ENCODE peak calls at places on chromosomes 4 and X, in four cellular contexts. Z is IMR-90, U is H1, A is H9. N is an unnamed sample.

GRCh38 chr4:132809298-132810032 is 339.6 kb upstream of the PCDH10 start:
- DNase-seq in A (peak; percentile 71), Z (no peak), U (peak; percentile 21), N (peak; percentile 77)

GRCh38 chr4:1207603-1208265 is 35.4 kb upstream of the SPON2 start:
- DNase-seq in U (no peak), Z (peak; percentile 87), A (no peak), N (no peak)

GRCh38 chr4:104971458-104971857 is 175.2 kb upstream of the TET2 start:
- DNase-seq in U (no peak), Z (no peak), A (no peak), N (no peak)

GRCh38 chrX:48835524-48836329 is at the start of gene PCSK1N:
- DNase-seq in U (no peak), Z (no peak), A (peak; percentile 60), N (peak; percentile 56)

GRCh38 chr4:74292111-74292870 is 16.0 kb upstream of the EPGN start:
- DNase-seq in U (no peak), A (no peak), Z (peak; percentile 5), N (peak; percentile 22)

GRCh38 chrX:29231800-29232199 is 644.6 kb downstream of the IL1RAPL1 start:
- DNase-seq in A (no peak), Z (peak; percentile 6), U (no peak), N (peak; percentile 0)

GRCh38 chrX:84078991-84079390 is 109.0 kb downstream of the RPS6KA6 start:
- DNase-seq in U (no peak), A (no peak), Z (no peak), N (no peak)

GRCh38 chr4:163527172-163527571 is 32.7 kb downstream of the TMA16 start:
- DNase-seq in U (no peak), Z (no peak), A (no peak), N (no peak)

GRCh38 chrX:118730500-118731247 is 3.3 kb downstream of the IL13RA1 start:
- DNase-seq in A (no peak), Z (peak; percentile 85), U (no peak), N (peak; percentile 8)

GRCh38 chr4:53055274-53055673 is 193.2 kb downstream of the RASL11B start:
- DNase-seq in A (no peak), U (no peak), Z (peak; percentile 84), N (no peak)
- H2BK5ac ChIP-seq in A (no peak overlapping the region), U (no peak overlapping the region), Z (no peak overlapping the region), N (no peak overlapping the region)

GRCh38 chr4:120964596-120964995 is 42.1 kb upstream of the PRDM5 start:
- DNase-seq in A (no peak), Z (no peak), U (no peak), N (peak; percentile 11)
- H2BK120ac ChIP-seq in A (no peak overlapping the region), Z (no peak overlapping the region), U (no peak overlapping the region), N (no peak overlapping the region)

GRCh38 chr4:106256190-106256589 is 59.8 kb downstream of the TBCK start:
- DNase-seq in Z (no peak), U (no peak), A (no peak), N (no peak)
- H3K56ac ChIP-seq in Z (no peak overlapping the region), U (no peak overlapping the region), A (no peak overlapping the region), N (no peak overlapping the region)

GRCh38 chr4:148162554-148162953 is 279.7 kb downstream of the NR3C2 start:
- DNase-seq in A (no peak), Z (no peak), U (no peak), N (no peak)
- H2BK5ac ChIP-seq in A (no peak overlapping the region), Z (no peak overlapping the region), U (no peak overlapping the region), N (no peak overlapping the region)

DNA sequence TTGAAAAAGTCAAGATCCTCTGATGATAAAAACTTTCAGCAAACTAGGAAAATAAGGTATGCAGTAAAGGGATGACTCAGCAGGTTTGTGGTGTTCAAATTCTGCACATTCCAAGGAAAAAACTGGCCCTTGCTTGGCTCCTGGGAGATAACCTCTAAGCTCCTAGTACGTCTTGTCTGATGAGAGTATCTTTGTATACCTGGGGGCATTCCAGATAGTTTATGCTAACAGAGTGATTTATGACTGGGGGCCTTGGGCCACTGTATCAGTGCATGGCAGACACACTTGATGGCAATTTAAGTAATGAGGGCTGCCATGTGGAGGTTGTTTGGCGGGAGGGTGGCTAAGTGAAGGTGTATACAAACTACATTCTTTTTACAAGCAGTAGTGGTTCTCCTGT is 56.9 kb downstream of the NSG1 start:
- DNase-seq in Z (peak; percentile 65), U (no peak), A (no peak), N (peak; percentile 80)
- H2BK120ac ChIP-seq in Z (peak overlapping the region; percentile 65), U (no peak overlapping the region), A (no peak overlapping the region), N (no peak overlapping the region)

DNA sequence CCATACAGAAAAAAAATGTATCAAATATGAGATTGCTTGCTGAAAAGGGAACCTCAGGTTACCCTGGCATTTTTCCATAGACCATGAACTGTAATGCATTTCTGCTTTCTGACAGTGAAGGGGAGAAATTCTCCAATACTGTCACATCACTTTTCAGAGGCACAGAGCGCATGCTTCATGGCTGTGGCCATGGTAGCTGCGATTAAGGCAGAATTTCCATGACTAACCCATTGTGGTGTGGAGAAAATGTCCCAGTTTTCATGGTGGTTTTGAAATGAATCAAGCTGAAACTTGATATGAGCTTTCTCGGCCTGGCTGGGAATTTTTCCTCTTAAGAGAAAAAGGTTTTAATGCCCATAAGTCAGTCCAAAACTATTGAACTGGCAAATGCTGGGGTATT is 39.5 kb upstream of the MAP3K15 start:
- DNase-seq in A (no peak), Z (peak; percentile 83), U (no peak), N (no peak)
- H3K56ac ChIP-seq in A (no peak overlapping the region), Z (no peak overlapping the region), U (no peak overlapping the region), N (no peak overlapping the region)

GRCh38 chr4:38157592-38157991 is 197.4 kb downstream of the PTTG2 start:
- DNase-seq in A (no peak), U (no peak), Z (no peak), N (no peak)

GRCh38 chr4:38161208-38162113 is 201.3 kb downstream of the PTTG2 start:
- DNase-seq in U (no peak), Z (peak; percentile 31), A (no peak), N (no peak)

GRCh38 chr4:38163216-38164006 is 203.2 kb downstream of the PTTG2 start:
- DNase-seq in A (no peak), U (no peak), Z (peak; percentile 87), N (no peak)

GRCh38 chr4:38162240-38162784 is 202.1 kb downstream of the PTTG2 start:
- DNase-seq in U (no peak), A (no peak), Z (peak; percentile 94), N (no peak)

DNA sequence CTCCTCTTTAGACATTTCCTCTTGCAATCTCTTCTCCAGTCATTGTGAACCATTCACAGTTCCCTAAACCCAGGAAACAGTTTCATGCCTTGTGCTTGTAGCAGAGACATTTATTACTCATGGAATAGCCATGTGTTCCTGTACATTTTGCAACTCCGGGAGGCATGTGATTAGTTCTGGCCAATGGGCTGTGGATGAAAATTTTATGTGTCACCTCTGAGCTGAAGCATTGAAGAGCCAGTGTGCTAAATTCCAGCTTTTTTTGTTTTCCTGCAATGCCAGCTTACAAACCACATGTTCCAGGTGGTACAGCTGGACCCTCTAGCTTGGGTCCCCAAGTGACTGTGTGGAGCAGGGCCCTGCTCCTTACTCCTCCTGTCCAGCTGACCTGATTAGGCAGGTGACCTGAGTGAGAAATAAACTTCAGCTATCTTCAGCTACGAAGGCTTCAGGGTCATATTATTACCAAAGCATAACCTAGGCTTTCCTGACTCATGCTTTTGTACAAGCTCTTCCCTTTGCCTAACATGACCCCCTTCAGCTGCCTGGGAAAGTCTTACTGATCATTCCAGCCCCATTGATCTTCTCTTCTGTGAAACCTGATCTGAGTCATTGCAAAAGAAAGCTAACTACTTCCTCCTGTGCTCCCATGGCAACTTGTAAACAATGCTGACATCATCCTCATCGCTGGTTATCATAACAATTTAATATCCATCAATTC is 200.4 kb downstream of the PTTG2 start:
- DNase-seq in U (no peak), A (no peak), Z (peak; percentile 99), N (peak; percentile 88)
- H2BK5ac ChIP-seq in U (peak overlapping the region; percentile 22), A (no peak overlapping the region), Z (peak overlapping the region; percentile 99), N (no peak overlapping the region)

GRCh38 chrX:153970398-153971123 is 1.1 kb downstream of the HCFC1 start:
- DNase-seq in U (no peak), Z (peak; percentile 71), A (peak; percentile 64), N (peak; percentile 88)
- H2BK120ac ChIP-seq in U (peak overlapping the region; percentile 43), Z (peak overlapping the region; percentile 64), A (no peak overlapping the region), N (peak overlapping the region; percentile 82)

N was measured in mesendoderm.